ENCODE peak calls at places on chromosomes 7 and 10, in six cellular contexts. J, G, Q, S, V and U are unnamed samples.

GRCh38 chr7:82156938-82157337 is 286.6 kb downstream of the CACNA2D1 start:
- DNase-seq in V (no peak), S (no peak), J (no peak), Q (no peak), G (no peak), U (no peak)

GRCh38 chr10:27742926-27743735 is 2.5 kb downstream of the MKX start:
- DNase-seq in Q (no peak), S (peak; percentile 60), G (no peak), J (peak; percentile 8), V (peak; percentile 23), U (no peak)

GRCh38 chr7:148699024-148699771 is 495 bp downstream of the CUL1 start:
- DNase-seq in J (peak; percentile 22), V (peak; percentile 45), G (peak; percentile 52), S (peak; percentile 83), Q (peak; percentile 33), U (peak; percentile 66)

GRCh38 chr10:14918964-14919363 is 34.9 kb downstream of the DCLRE1C start:
- DNase-seq in V (no peak), S (no peak), J (no peak), G (no peak), Q (no peak), U (no peak)

GRCh38 chr7:45652630-45653029 is 78.5 kb downstream of the ADCY1 start:
- DNase-seq in G (no peak), S (no peak), Q (no peak), V (no peak), J (no peak), U (no peak)

GRCh38 chr7:90740364-90740763 is 144.2 kb downstream of the CDK14 start:
- DNase-seq in G (no peak), Q (no peak), J (no peak), V (no peak), S (no peak), U (no peak)

GRCh38 chr10:50582766-50583762 is 40.7 kb downstream of the SGMS1 start:
- DNase-seq in J (no peak), S (no peak), G (no peak), V (peak; percentile 91), Q (no peak), U (no peak)

GRCh38 chr7:132049462-132050304 is 493.3 kb upstream of the PODXL start:
- DNase-seq in S (peak; percentile 69), V (peak; percentile 58), J (no peak), G (peak; percentile 42), Q (peak; percentile 7), U (no peak)

GRCh38 chr7:96331775-96332174 is 9.9 kb upstream of the SLC25A13 start:
- DNase-seq in G (no peak), Q (no peak), J (no peak), S (no peak), V (no peak), U (no peak)

GRCh38 chr7:148747274-148747673 is 48.6 kb downstream of the CUL1 start:
- DNase-seq in G (no peak), S (peak; percentile 63), Q (no peak), J (peak; percentile 59), V (no peak), U (no peak)

GRCh38 chr7:15400440-15400839 is 161.4 kb downstream of the AGMO start:
- DNase-seq in V (no peak), J (no peak), Q (no peak), S (no peak), G (no peak), U (no peak)

GRCh38 chr7:34463830-34464229 is 194.2 kb upstream of the NPSR1 start:
- DNase-seq in G (peak; percentile 76), J (no peak), V (peak; percentile 83), Q (no peak), S (no peak), U (no peak)

GRCh38 chr10:110171032-110171431 is 36.4 kb upstream of the MXI1 start:
- DNase-seq in V (peak; percentile 67), J (no peak), S (peak; percentile 39), G (no peak), Q (no peak), U (no peak)

GRCh38 chr10:107284187-107284586 is 119.7 kb upstream of the SORCS1 start:
- DNase-seq in Q (no peak), S (no peak), J (no peak), V (no peak), G (no peak), U (no peak)

GRCh38 chr7:37732253-37732652 is 48.7 kb downstream of the GPR141 start:
- DNase-seq in S (peak; percentile 67), J (peak; percentile 45), G (no peak), Q (no peak), V (peak; percentile 10), U (peak; percentile 24)

GRCh38 chr10:119113805-119114732 is 10.2 kb downstream of the DENND10 start:
- DNase-seq in Q (no peak), G (peak; percentile 35), J (no peak), S (no peak), V (peak; percentile 54), U (no peak)

GRCh38 chr10:12873172-12873571 is 128.3 kb downstream of the CCDC3 start:
- DNase-seq in J (no peak), V (no peak), S (no peak), G (no peak), Q (no peak), U (no peak)

GRCh38 chr7:12323415-12323814 is 80.2 kb downstream of the VWDE start:
- DNase-seq in J (peak; percentile 78), V (no peak), Q (no peak), S (no peak), G (no peak), U (no peak)

GRCh38 chr7:108452707-108453106 is 3.5 kb downstream of the NRCAM start:
- DNase-seq in S (peak; percentile 57), J (peak; percentile 59), V (peak; percentile 28), Q (no peak), G (peak; percentile 20), U (no peak)

GRCh38 chr7:137664846-137665245 is 181.9 kb downstream of the DGKI start:
- DNase-seq in Q (no peak), V (no peak), S (no peak), J (no peak), G (peak; percentile 29), U (no peak)

GRCh38 chr10:26881600-26882331 is 21.0 kb upstream of the ABI1 start:
- DNase-seq in G (peak; percentile 70), J (peak; percentile 46), Q (no peak), S (peak; percentile 74), V (peak; percentile 67), U (no peak)

GRCh38 chr7:36040679-36041078 is 112.4 kb upstream of the EEPD1 start:
- DNase-seq in V (peak; percentile 62), J (no peak), Q (no peak), S (no peak), G (peak; percentile 42), U (no peak)

GRCh38 chr7:121994625-121995410 is 121.9 kb downstream of the PTPRZ1 start:
- DNase-seq in V (peak; percentile 78), S (peak; percentile 77), Q (peak; percentile 27), J (peak; percentile 86), G (peak; percentile 64), U (peak; percentile 19)

GRCh38 chr7:147245274-147245673 is 1128.7 kb downstream of the CNTNAP2 start:
- DNase-seq in Q (no peak), S (peak; percentile 51), G (no peak), J (no peak), V (peak; percentile 76), U (peak; percentile 22)

GRCh38 chr7:57769131-57769530 is 319.2 kb downstream of the ZNF716 start:
- DNase-seq in V (no peak), Q (no peak), S (no peak), J (no peak), G (no peak), U (no peak)

GRCh38 chr10:4191894-4192293 is 406.9 kb upstream of the KLF6 start:
- DNase-seq in G (no peak), S (no peak), V (no peak), J (no peak), Q (no peak), U (no peak)

GRCh38 chr10:98266647-98267046 is 1.3 kb downstream of the LOXL4 start:
- DNase-seq in Q (no peak), V (no peak), J (no peak), S (no peak), G (no peak), U (no peak)

GRCh38 chr10:121158988-121159579 is 307.9 kb downstream of the WDR11 start:
- DNase-seq in V (peak; percentile 44), G (peak; percentile 33), S (no peak), Q (no peak), J (no peak), U (no peak)

GRCh38 chr7:2242541-2243482 is 786 bp downstream of the NUDT1 start:
- DNase-seq in V (peak; percentile 22), G (peak; percentile 63), S (peak; percentile 48), J (peak; percentile 22), Q (no peak), U (no peak)

GRCh38 chr7:33062023-33062781 is at the start of gene NT5C3A:
- DNase-seq in G (peak; percentile 47), V (peak; percentile 35), J (peak; percentile 46), Q (peak; percentile 4), S (peak; percentile 71), U (no peak)